ENCODE peak calls at places on chromosomes 5 and 9, in four cellular contexts. A is IMR-90, V is adrenal gland, H is tibial nerve. C is an unnamed sample. For H3K4me1, the result is how much of the 10 kb centered on the place peaks cover.

GRCh38 chr9:132731230-132731629 is 61.0 kb downstream of the GTF3C4 start:
- DNase-seq in A (no peak), V (no peak), H (no peak), C (no peak)

GRCh38 chr9:19913151-19913550 is 124.3 kb upstream of the SLC24A2 start:
- DNase-seq in A (no peak), V (no peak), H (no peak), C (no peak)

GRCh38 chr5:139755892-139756671 is 39.5 kb upstream of the PSD2 start:
- DNase-seq in A (no peak), V (no peak), H (no peak), C (no peak)

GRCh38 chr9:135536166-135536565 is 9.8 kb upstream of the OBP2A start:
- DNase-seq in A (peak), V (no peak), H (no peak), C (no peak)

GRCh38 chr9:27440888-27441740 is 83.0 kb upstream of the IFNK start:
- DNase-seq in A (no peak), V (no peak), H (no peak), C (no peak)

GRCh38 chr5:138468133-138468965 is 3.1 kb downstream of the EGR1 start:
- DNase-seq in A (peak), V (no peak), H (no peak), C (no peak)

GRCh38 chr9:13568446-13568845 is 289.0 kb upstream of the MPDZ start:
- DNase-seq in A (no peak), V (no peak), H (no peak), C (no peak)

GRCh38 chr5:40746703-40747102 is 9.1 kb downstream of the TTC33 start:
- DNase-seq in A (peak), V (no peak), H (no peak), C (no peak)

GRCh38 chr5:30040483-30041116 is 1152.9 kb upstream of the CDH6 start:
- DNase-seq in A (peak), V (peak), H (no peak), C (no peak)

GRCh38 chr5:61673007-61673735 is 341.1 kb downstream of the ZSWIM6 start:
- DNase-seq in A (peak), V (peak), H (no peak), C (no peak)

GRCh38 chr5:170522211-170523128 is 18.6 kb downstream of the KCNIP1 start:
- DNase-seq in A (no peak), V (no peak), H (no peak), C (no peak)

GRCh38 chr9:121073038-121073437 is 1.7 kb upstream of the CNTRL start:
- DNase-seq in A (peak), V (peak), H (no peak), C (no peak)

GRCh38 chr9:21836437-21837161 is 34.2 kb downstream of the MTAP start:
- DNase-seq in A (peak), V (peak), H (no peak), C (no peak)

GRCh38 chr5:95660060-95660459 is 13.5 kb downstream of the RFESD start:
- DNase-seq in A (no peak), V (no peak), H (no peak), C (no peak)

GRCh38 chr9:9552665-9553064 is 1060.1 kb downstream of the PTPRD start:
- DNase-seq in A (no peak), V (no peak), H (no peak), C (no peak)

GRCh38 chr9:98721643-98722042 is 12.9 kb upstream of the GABBR2 start:
- DNase-seq in A (no peak), V (no peak), H (no peak), C (no peak)

GRCh38 chr5:131377785-131378325 is 114.0 kb downstream of the CDC42SE2 start:
- DNase-seq in A (peak), V (no peak), H (no peak), C (no peak)

GRCh38 chr5:153742071-153742470 is 251.6 kb downstream of the GRIA1 start:
- DNase-seq in A (no peak), V (no peak), H (no peak), C (no peak)

GRCh38 chr5:162852145-162852544 is 585.2 kb upstream of the CCNG1 start:
- DNase-seq in A (no peak), V (no peak), H (no peak), C (no peak)

GRCh38 chr9:115590016-115590415 is 472.1 kb upstream of the TNC start:
- DNase-seq in A (peak), V (peak), H (no peak), C (no peak)

GRCh38 chr9:108162664-108163063 is 673.1 kb upstream of the KLF4 start:
- DNase-seq in A (peak), V (peak), H (no peak), C (no peak)

GRCh38 chr9:114902773-114903589 is 27.4 kb downstream of the TNFSF8 start:
- DNase-seq in A (peak), V (no peak), H (no peak), C (no peak)

GRCh38 chr5:167754501-167754941 is 536.9 kb upstream of the WWC1 start:
- DNase-seq in A (no peak), V (no peak), H (no peak), C (no peak)

GRCh38 chr5:168592014-168592368 is 12.8 kb upstream of the PANK3 start:
- DNase-seq in A (peak), V (peak), H (no peak), C (no peak)

GRCh38 chr5:81878333-81878732 is 93.5 kb upstream of the ATG10 start:
- DNase-seq in A (no peak), V (no peak), H (no peak), C (no peak)

GRCh38 chr5:126915496-126915895 is 114.9 kb downstream of the MARCHF3 start:
- DNase-seq in A (no peak), V (no peak), H (no peak), C (no peak)

GRCh38 chr5:72447751-72448150 is 59.5 kb downstream of the ZNF366 start:
- DNase-seq in A (no peak), V (no peak), H (no peak), C (no peak)

GRCh38 chr5:518721-519120 is 5.5 kb downstream of the SLC9A3 start:
- DNase-seq in A (no peak), V (no peak), H (no peak), C (no peak)

GRCh38 chr9:127537792-127538191 is 74.3 kb upstream of the STXBP1 start:
- DNase-seq in A (no peak), V (no peak), H (no peak), C (no peak)

GRCh38 chr9:127540664-127541041 is 71.4 kb upstream of the STXBP1 start:
- DNase-seq in A (no peak), V (no peak), H (no peak), C (no peak)

GRCh38 chr9:127539982-127540663 is 72.0 kb upstream of the STXBP1 start:
- DNase-seq in A (no peak), V (no peak), H (no peak), C (no peak)

GRCh38 chr9:127539259-127539981 is 72.7 kb upstream of the STXBP1 start:
- DNase-seq in A (peak), V (no peak), H (no peak), C (no peak)

GRCh38 chr9:127538849-127539258 is 73.2 kb upstream of the STXBP1 start:
- DNase-seq in A (peak), V (no peak), H (no peak), C (no peak)
- H3K4me1 ChIP-seq in A (half or more), V (half or more), H (half or more), C (half or more)

DNA sequence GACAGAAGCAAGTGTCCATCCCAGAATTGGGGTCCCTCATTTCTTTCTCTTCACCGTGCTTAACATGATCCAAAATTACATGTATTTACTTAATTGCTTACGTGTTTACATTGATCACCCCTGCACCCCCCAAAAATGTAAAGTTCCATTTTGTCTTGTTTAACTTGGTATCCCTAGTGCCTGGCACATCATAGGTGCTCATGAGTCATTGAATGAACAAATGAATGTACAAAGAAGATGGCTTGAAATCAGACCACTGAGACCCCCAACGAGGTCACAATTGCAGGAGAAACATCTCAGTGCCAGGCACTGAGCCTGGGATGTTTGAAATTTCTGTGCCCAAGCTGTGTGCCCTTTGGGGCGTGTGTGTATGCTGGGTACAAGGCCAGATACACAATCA is 45.2 kb upstream of the NDFIP1 start:
- DNase-seq in A (no peak), V (no peak), H (no peak), C (no peak)
- H3K4me3 ChIP-seq in A (no peak), V (no peak), H (no peak), C (no peak)

DNA sequence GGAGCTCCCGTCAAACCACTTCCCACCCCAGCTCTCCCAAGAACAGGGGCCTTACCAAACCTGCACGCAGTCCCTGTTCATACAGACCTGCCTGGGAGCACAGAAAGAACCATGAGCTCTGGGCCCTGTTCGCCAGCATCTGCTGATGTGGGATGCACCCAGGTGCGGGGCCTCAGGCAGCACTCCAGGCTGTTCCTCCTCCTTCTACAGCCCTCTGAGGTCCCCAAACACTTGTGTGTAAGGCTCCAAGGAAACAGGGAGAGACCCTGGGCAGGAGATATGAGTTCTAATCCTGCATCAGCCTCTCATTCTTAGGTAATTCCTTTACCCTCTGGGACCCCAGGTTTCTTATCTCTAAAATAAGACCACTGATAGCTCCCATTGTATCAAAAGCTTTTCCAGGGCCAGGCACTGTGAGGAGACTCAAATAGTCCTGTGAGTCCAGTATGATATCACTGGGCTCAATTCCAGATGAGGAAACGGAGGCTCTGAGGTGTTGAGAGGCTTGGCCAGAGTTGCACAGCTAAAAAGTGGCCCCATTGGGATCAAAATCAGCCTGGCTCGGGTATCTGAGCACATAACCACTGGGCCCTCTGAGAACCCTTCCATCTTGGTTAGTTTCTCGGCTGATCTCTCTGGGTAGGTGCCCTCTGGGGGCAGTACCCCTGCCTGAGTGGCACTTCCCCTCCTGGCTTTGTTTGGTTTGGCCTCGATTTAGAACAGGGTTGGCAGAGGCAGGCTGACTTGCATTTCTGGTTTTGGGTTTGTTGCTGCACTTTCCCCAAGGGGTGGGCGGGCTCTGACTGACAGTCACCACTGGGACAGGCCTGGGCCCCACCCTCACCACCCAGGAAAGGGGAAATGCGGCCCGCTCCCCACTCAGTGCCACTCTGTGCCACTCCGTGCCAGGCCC is 116.8 kb downstream of the RGS3 start:
- DNase-seq in A (peak), V (peak), H (peak), C (peak)
- TF ChIP-seq POLR2A in A (no peak), V (no peak), H (no peak), C (no peak)

GRCh38 chr5:157575096-157575872 is at the start of gene ADAM19:
- DNase-seq in A (peak), V (peak), H (no peak), C (no peak)

GRCh38 chr5:157576678-157577077 is 1.1 kb upstream of the ADAM19 start:
- DNase-seq in A (no peak), V (no peak), H (no peak), C (no peak)

GRCh38 chr5:157578079-157578780 is 2.7 kb upstream of the ADAM19 start:
- DNase-seq in A (no peak), V (no peak), H (no peak), C (no peak)

GRCh38 chr5:157571357-157571827 is 4.2 kb downstream of the ADAM19 start:
- DNase-seq in A (peak), V (no peak), H (no peak), C (no peak)

DNA sequence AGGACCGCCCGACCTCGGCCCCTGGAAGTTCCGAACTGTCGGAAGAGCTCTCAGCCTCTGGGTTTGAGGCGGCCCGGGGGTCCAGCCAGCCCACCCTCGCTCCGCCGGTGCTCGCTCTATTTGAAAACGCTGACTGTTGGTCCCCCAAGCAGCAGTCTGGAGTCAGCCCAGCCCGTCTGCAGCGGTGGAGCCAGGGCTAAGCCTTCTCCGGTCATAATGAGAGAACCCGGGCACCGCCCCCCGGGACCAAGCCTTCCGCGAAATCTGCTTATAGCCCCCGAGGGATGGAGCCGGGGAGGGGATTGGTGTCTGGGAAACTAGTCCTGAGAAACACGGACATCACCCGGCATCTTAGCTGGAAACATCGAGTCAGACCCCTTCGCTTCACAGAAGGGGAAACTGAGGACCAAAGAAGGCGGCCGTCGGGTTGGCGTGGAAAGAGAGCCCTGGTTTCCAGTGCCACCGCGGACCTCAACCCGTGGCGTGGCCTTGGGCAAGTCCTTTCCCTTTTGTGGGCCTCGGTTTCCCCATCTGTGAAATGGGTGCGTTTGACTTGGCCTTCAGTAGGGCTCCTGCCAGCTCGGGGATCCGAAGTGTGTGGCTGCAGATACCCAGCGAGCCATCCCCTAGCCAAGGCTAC is 999 bp downstream of the ADAM19 start:
- DNase-seq in A (peak), V (peak), H (no peak), C (no peak)
- H3K4me1 ChIP-seq in A (under half), V (under half), H (under half), C (under half)

C was measured in esophagus squamous epithelium.